ENCODE peak calls at places on chromosomes 12 and 14, in seven cellular contexts. O, C, D, H, F, Y and J are unnamed samples.

GRCh38 chr12:10621278-10621677 is 7.9 kb upstream of the MAGOHB start:
- DNase-seq in O (no peak), C (no peak), D (no peak), H (no peak), F (no peak), Y (no peak), J (no peak)

GRCh38 chr14:72792051-72792788 is 101.7 kb downstream of the DPF3 start:
- DNase-seq in O (no peak), C (peak), D (no peak), H (no peak), F (no peak), Y (peak), J (peak)

GRCh38 chr14:89269404-89269803 is 147.6 kb downstream of the FOXN3 start:
- DNase-seq in O (no peak), C (no peak), D (no peak), H (no peak), F (no peak), Y (no peak), J (no peak)

GRCh38 chr14:93033983-93034670 is 81.6 kb downstream of the ITPK1 start:
- DNase-seq in O (peak), C (no peak), D (peak), H (peak), F (no peak), Y (no peak), J (peak)

GRCh38 chr12:48003226-48004038 is 844 bp downstream of the COL2A1 start:
- DNase-seq in O (no peak), C (no peak), D (no peak), H (peak), F (no peak), Y (no peak), J (no peak)

GRCh38 chr14:94309721-94310120 is 13.4 kb downstream of the SERPINA6 start:
- DNase-seq in O (no peak), C (no peak), D (no peak), H (no peak), F (no peak), Y (no peak), J (no peak)

GRCh38 chr12:89187507-89187906 is 164.8 kb downstream of the DUSP6 start:
- DNase-seq in O (no peak), C (no peak), D (no peak), H (no peak), F (no peak), Y (no peak), J (no peak)

GRCh38 chr12:88185988-88186387 is 43.9 kb downstream of the TMTC3 start:
- DNase-seq in O (no peak), C (no peak), D (no peak), H (peak), F (peak), Y (no peak), J (no peak)

GRCh38 chr12:48349471-48349870 is 1.2 kb downstream of the ZNF641 start:
- DNase-seq in O (peak), C (no peak), D (no peak), H (no peak), F (no peak), Y (no peak), J (no peak)

GRCh38 chr14:97359391-97359790 is 562.2 kb downstream of the VRK1 start:
- DNase-seq in O (no peak), C (no peak), D (no peak), H (no peak), F (no peak), Y (no peak), J (no peak)

GRCh38 chr12:101780599-101780998 is 41.3 kb upstream of the SYCP3 start:
- DNase-seq in O (peak), C (no peak), D (no peak), H (no peak), F (no peak), Y (no peak), J (no peak)

GRCh38 chr14:105411017-105411941 is 8.3 kb upstream of the MTA1 start:
- DNase-seq in O (no peak), C (no peak), D (no peak), H (peak), F (no peak), Y (peak), J (no peak)

GRCh38 chr12:14403293-14403692 is 37.8 kb downstream of the ATF7IP start:
- DNase-seq in O (no peak), C (no peak), D (no peak), H (no peak), F (no peak), Y (no peak), J (no peak)

GRCh38 chr14:25042362-25043299 is 7.3 kb downstream of the STXBP6 start:
- DNase-seq in O (no peak), C (no peak), D (no peak), H (peak), F (no peak), Y (no peak), J (no peak)

GRCh38 chr14:103854017-103854808 is 6.8 kb upstream of the PPP1R13B start:
- DNase-seq in O (no peak), C (no peak), D (no peak), H (no peak), F (no peak), Y (no peak), J (no peak)

GRCh38 chr14:21902561-21903199 is 229.1 kb upstream of the OR4E1 start:
- DNase-seq in O (peak), C (no peak), D (peak), H (no peak), F (no peak), Y (no peak), J (peak)

GRCh38 chr14:95310635-95311380 is 8.9 kb downstream of the CLMN start:
- DNase-seq in O (no peak), C (no peak), D (no peak), H (no peak), F (no peak), Y (no peak), J (no peak)

GRCh38 chr12:111322336-111323250 is 46.3 kb downstream of the PHETA1 start:
- DNase-seq in O (no peak), C (no peak), D (no peak), H (no peak), F (no peak), Y (no peak), J (peak)

DNA sequence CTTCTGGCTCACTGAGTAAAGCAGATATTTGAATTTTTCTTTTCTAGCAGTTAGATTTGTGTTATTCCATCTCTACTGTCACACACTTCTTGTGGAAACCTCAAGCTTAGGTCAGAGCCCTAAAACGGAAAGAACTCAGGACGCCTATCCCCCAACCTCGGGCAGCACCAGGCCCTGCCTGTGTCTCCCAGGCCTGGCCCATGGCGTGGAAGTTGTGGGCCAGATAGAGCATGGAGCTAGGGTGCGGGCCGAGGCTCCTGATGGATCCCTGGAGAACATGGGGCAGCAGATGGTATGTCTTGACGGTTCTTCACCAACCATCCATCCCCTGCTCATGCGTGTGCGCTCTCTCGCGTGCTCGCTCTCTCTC is 20.6 kb downstream of the P2RX4 start:
- DNase-seq in O (no peak), C (no peak), D (no peak), H (no peak), F (no peak), Y (no peak), J (no peak)
- H3K27ac ChIP-seq in O (no peak), C (no peak), D (no peak), H (no peak), F (peak), Y (no peak), J (no peak)

GRCh38 chr14:54730156-54730961 is 163.4 kb downstream of the SAMD4A start:
- DNase-seq in O (peak), C (no peak), D (no peak), H (no peak), F (no peak), Y (no peak), J (no peak)
- H3K27ac ChIP-seq in O (no peak), C (peak), D (no peak), H (no peak), F (no peak), Y (peak), J (no peak)

GRCh38 chr12:68915055-68915454 is 17.9 kb downstream of the CPM start:
- DNase-seq in O (no peak), C (no peak), D (no peak), H (no peak), F (no peak), Y (no peak), J (no peak)
- H3K27ac ChIP-seq in O (no peak), C (peak), D (no peak), H (no peak), F (no peak), Y (peak), J (no peak)

GRCh38 chr12:79818856-79819255 is 116.0 kb downstream of the PPP1R12A start:
- DNase-seq in O (no peak), C (no peak), D (no peak), H (peak), F (no peak), Y (no peak), J (no peak)
- H3K27ac ChIP-seq in O (no peak), C (peak), D (no peak), H (no peak), F (no peak), Y (no peak), J (no peak)

DNA sequence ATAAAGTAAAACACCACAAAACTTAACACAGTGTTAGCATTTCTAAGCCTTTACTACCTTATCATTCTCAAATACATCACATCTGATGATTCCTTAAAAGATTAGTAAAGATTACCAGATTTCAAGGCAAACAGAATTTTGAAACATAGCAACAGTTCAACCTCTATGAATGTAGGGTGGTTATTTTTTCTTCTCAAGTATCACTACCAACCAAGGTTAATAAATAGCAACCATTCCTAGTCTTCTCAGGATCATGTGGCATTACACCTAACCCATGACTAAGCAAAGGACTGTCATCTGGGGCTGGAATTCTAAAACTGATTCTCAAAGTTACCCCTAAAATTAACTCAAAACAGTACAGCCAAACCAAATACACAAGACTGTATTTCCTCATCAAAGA is 39.4 kb upstream of the CSRNP2 start:
- DNase-seq in O (no peak), C (no peak), D (no peak), H (no peak), F (no peak), Y (no peak), J (no peak)
- H3K27ac ChIP-seq in O (no peak), C (no peak), D (no peak), H (no peak), F (no peak), Y (no peak), J (no peak)

GRCh38 chr14:77554816-77555599 is 56.4 kb upstream of the ISM2 start:
- DNase-seq in O (no peak), C (no peak), D (no peak), H (no peak), F (no peak), Y (no peak), J (no peak)
- H3K27ac ChIP-seq in O (no peak), C (no peak), D (no peak), H (no peak), F (no peak), Y (no peak), J (peak)

GRCh38 chr12:69069479-69069878 is 136.5 kb upstream of the CPM start:
- DNase-seq in O (no peak), C (no peak), D (no peak), H (no peak), F (no peak), Y (no peak), J (no peak)

GRCh38 chr12:69068431-69068830 is 135.5 kb upstream of the CPM start:
- DNase-seq in O (no peak), C (no peak), D (no peak), H (no peak), F (peak), Y (no peak), J (no peak)

GRCh38 chr12:69070319-69071090 is 137.5 kb upstream of the CPM start:
- DNase-seq in O (peak), C (peak), D (peak), H (peak), F (peak), Y (peak), J (peak)

GRCh38 chr12:69067713-69068112 is 134.7 kb upstream of the CPM start:
- DNase-seq in O (no peak), C (no peak), D (no peak), H (peak), F (no peak), Y (no peak), J (no peak)

DNA sequence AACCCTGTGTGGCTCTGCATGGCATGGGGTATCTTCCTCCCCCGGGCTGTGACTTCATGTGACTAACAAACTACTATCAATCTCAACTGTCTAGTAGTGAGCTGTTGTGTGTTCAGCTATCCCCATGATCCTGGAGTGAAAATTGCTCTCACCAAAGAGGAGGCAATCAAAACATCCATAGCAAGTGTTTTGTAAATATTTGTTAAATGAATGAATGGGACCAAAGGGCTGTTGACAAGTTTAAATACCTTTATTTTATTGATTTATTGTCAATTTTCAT is 138.1 kb upstream of the CPM start:
- DNase-seq in O (no peak), C (no peak), D (no peak), H (no peak), F (no peak), Y (no peak), J (no peak)
- H3K27ac ChIP-seq in O (no peak), C (no peak), D (no peak), H (no peak), F (no peak), Y (no peak), J (no peak)

GRCh38 chr12:114949081-114949480 is 265.1 kb upstream of the TBX3 start:
- DNase-seq in O (no peak), C (no peak), D (no peak), H (no peak), F (no peak), Y (no peak), J (no peak)
- H3K27ac ChIP-seq in O (no peak), C (no peak), D (no peak), H (no peak), F (no peak), Y (no peak), J (no peak)

GRCh38 chr12:96215933-96216273 is 21.7 kb downstream of the ELK3 start:
- DNase-seq in O (no peak), C (no peak), D (no peak), H (no peak), F (no peak), Y (no peak), J (no peak)

GRCh38 chr12:96221391-96221790 is 27.2 kb downstream of the ELK3 start:
- DNase-seq in O (no peak), C (no peak), D (no peak), H (no peak), F (no peak), Y (no peak), J (no peak)

GRCh38 chr12:96218989-96219678 is 25.0 kb downstream of the ELK3 start:
- DNase-seq in O (no peak), C (no peak), D (no peak), H (no peak), F (no peak), Y (no peak), J (no peak)

GRCh38 chr12:96220902-96221301 is 26.7 kb downstream of the ELK3 start:
- DNase-seq in O (no peak), C (no peak), D (no peak), H (no peak), F (no peak), Y (no peak), J (no peak)

GRCh38 chr12:96219700-96220206 is 25.6 kb downstream of the ELK3 start:
- DNase-seq in O (no peak), C (no peak), D (no peak), H (no peak), F (peak), Y (peak), J (peak)
- H3K27ac ChIP-seq in O (no peak), C (no peak), D (no peak), H (no peak), F (peak), Y (no peak), J (no peak)

GRCh38 chr12:8560986-8561385 is 20.3 kb upstream of the CLEC4E start:
- DNase-seq in O (no peak), C (no peak), D (no peak), H (no peak), F (no peak), Y (no peak), J (no peak)

GRCh38 chr12:8562310-8562709 is 21.6 kb upstream of the CLEC4E start:
- DNase-seq in O (no peak), C (no peak), D (no peak), H (no peak), F (no peak), Y (no peak), J (no peak)

GRCh38 chr12:8564656-8565055 is 24.0 kb upstream of the CLEC4E start:
- DNase-seq in O (no peak), C (no peak), D (no peak), H (no peak), F (no peak), Y (no peak), J (no peak)

GRCh38 chr12:8563383-8563782 is 22.7 kb upstream of the CLEC4E start:
- DNase-seq in O (no peak), C (no peak), D (no peak), H (no peak), F (no peak), Y (no peak), J (no peak)

GRCh38 chr12:8566525-8566924 is 25.8 kb upstream of the CLEC4E start:
- DNase-seq in O (no peak), C (no peak), D (no peak), H (no peak), F (no peak), Y (no peak), J (no peak)
- H3K27ac ChIP-seq in O (no peak), C (no peak), D (no peak), H (no peak), F (no peak), Y (no peak), J (no peak)